ENCODE peak calls at places on chromosomes 2 and 18, in six cellular contexts. O, Z, U, P, T and V are unnamed samples.

GRCh38 chr2:31362581-31362980 is 52.0 kb downstream of the XDH start:
- DNase-seq in U (no peak), Z (no peak), P (no peak), T (no peak), O (no peak), V (no peak)

GRCh38 chr18:37419272-37419671 is 146.3 kb downstream of the CELF4 start:
- DNase-seq in O (no peak), Z (no peak), T (peak), U (no peak), P (no peak), V (no peak)

GRCh38 chr2:3612639-3613523 is 18.0 kb downstream of the COLEC11 start:
- DNase-seq in T (no peak), P (no peak), O (no peak), Z (peak), U (peak), V (no peak)

GRCh38 chr2:104863585-104864279 is 9.8 kb downstream of the POU3F3 start:
- DNase-seq in T (no peak), P (no peak), Z (no peak), U (no peak), O (no peak), V (no peak)

GRCh38 chr2:218276986-218277755 is 6.9 kb downstream of the PNKD start:
- DNase-seq in O (no peak), U (peak), P (no peak), T (no peak), Z (no peak), V (no peak)

GRCh38 chr2:172972005-172972619 is 103.5 kb upstream of the MAP3K20 start:
- DNase-seq in Z (peak), O (peak), P (peak), T (peak), U (no peak), V (no peak)

GRCh38 chr2:150472122-150472899 is 15.2 kb downstream of the RND3 start:
- DNase-seq in P (peak), Z (peak), O (no peak), U (no peak), T (peak), V (no peak)

GRCh38 chr2:216991563-216991962 is 131.7 kb upstream of the TNP1 start:
- DNase-seq in U (no peak), T (peak), O (no peak), P (no peak), Z (no peak), V (no peak)

GRCh38 chr2:62198237-62198633 is 2.3 kb downstream of the B3GNT2 start:
- DNase-seq in P (no peak), T (no peak), Z (no peak), O (no peak), U (no peak), V (no peak)

GRCh38 chr2:91442246-91442905 is 2750.9 kb downstream of the RPIA start:
- DNase-seq in T (no peak), P (no peak), O (no peak), Z (peak), U (peak), V (no peak)

GRCh38 chr2:56531668-56532420 is 348.1 kb downstream of the CCDC85A start:
- DNase-seq in O (no peak), Z (no peak), T (no peak), P (no peak), U (no peak), V (no peak)

GRCh38 chr2:231460073-231460861 is 4.0 kb downstream of the NCL start:
- DNase-seq in T (no peak), U (no peak), P (no peak), O (no peak), Z (no peak), V (no peak)

GRCh38 chr2:231456295-231457004 is 7.8 kb downstream of the NCL start:
- DNase-seq in P (no peak), U (no peak), O (no peak), T (no peak), Z (peak), V (no peak)

GRCh38 chr2:231455890-231456289 is 8.4 kb downstream of the NCL start:
- DNase-seq in Z (no peak), T (no peak), U (peak), P (no peak), O (no peak), V (no peak)

GRCh38 chr2:231457101-231457500 is 7.2 kb downstream of the NCL start:
- DNase-seq in Z (no peak), P (no peak), O (no peak), U (no peak), T (peak), V (no peak)

DNA sequence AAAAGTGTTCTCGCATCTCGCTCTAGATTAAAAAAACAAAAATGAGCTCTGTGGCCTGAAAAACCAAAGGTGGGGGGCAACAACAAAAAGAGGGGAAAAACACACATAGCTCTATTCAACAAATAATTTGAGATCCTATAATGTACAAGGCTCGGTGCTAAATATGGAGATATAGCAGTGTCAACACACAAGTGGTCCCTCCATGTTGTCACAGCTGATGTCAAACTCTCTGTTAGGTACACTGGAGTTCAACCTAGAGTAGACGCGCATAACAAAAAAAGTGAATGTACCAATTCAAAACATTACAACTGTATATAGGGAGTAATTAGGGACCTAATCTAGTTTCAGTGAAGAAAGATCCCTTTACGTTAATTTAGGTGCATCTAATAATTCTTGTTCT is 5.9 kb downstream of the NCL start:
- DNase-seq in P (no peak), U (no peak), Z (peak), T (no peak), O (no peak), V (no peak)
- H3K27ac ChIP-seq in P (no peak), U (no peak), Z (no peak), T (no peak), O (no peak), V (no peak)

DNA sequence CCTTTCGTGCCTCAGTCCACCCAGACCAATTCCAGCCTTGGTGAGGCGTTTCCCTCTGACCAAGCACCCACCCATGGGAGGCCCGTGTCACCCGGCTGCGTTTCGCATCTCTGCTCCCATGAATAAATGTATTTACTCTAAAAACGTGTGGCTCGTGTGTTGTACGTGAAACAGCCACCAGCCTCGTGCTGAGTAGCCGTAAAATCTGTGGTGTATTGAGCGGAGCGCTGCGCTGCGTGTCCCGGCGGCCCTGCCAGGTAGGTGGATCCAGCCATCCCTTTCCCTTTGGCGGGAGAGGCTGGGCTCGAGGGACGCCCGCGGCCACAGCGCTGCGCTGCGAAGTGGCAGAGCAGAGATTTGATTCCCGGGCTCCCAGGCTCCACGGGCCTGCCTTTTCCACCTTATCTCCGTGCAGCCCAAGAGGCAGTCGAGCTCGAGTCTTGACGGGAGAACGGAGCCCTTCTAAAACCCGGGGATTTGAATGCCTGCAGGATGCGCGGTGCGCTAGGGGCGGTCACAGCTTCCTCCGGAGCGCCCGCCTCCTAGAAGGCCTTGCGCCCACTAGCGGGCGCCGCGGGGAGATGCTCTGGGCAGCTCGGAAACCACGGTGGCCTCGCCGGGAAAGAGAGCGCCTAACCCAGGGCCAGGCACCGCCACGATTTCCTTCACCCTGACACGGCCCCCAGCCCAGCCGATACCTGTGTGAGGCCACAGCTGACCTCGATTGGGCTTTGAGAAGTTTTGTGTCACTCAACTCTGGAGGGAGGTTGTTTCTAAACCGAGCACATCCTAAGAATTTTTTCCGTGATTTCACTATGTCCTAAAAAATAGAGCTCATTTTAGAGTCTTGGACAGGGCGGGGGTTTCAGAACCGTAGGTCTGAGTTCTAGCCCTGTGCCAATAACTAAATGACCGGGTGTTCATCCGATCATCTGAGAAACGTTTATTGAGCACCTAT is 3.9 kb upstream of the PSMD1 start:
- DNase-seq in T (peak), U (peak), O (peak), P (peak), Z (peak), V (peak)
- H3K27ac ChIP-seq in T (no peak), U (no peak), O (no peak), P (no peak), Z (peak), V (peak)

GRCh38 chr2:26454561-26455001 is 23.3 kb downstream of the OTOF start:
- DNase-seq in U (peak), O (no peak), T (no peak), Z (no peak), P (no peak), V (no peak)
- H3K27ac ChIP-seq in U (no peak), O (no peak), T (no peak), Z (no peak), P (no peak), V (no peak)

GRCh38 chr2:109266998-109267854 is 138.2 kb downstream of the SH3RF3 start:
- DNase-seq in U (peak), P (no peak), O (no peak), Z (peak), T (peak), V (no peak)
- H3K27ac ChIP-seq in U (peak), P (no peak), O (no peak), Z (peak), T (no peak), V (no peak)

DNA sequence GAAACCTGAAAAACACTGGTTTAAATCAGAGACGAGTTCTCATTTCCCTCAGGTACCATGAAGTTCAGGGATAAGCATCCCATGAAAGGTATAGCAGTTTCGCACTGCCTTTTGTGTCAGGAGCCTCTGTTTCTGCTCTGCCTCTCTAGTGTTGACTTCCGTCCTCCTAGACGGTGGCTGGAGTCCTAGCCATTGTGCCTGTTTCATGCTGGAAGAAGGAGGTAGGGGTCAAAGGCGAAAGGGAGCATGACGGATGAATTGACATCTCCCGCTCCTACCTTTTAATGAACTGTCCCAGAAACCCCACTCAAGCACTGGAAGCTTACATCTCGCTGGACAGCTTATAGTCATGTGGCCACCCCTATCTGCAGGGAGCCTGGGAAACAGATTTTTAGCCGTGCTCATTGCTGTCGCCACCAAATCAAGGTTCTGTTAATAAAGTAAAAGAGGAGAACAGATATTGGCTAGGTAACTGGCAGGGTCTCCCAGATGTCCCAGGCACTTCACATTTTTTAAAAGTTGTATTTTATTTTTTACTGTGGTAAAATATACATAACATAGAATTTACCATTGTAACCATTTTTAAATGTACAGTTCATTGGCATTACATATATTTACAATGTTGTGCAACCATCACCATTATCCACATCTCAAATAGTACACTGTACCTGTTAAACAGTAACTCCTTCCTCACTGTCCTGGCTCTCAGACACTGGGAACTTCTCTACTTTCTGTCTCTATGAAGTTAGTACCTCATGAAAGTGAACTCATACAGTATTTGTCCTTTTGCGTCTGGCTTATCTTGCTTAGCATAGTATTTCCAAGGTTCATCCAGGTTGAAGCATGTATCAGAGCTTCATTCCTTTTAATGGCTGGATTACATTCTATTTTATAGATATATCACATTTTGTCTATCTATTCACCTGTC is 55.0 kb upstream of the CTLA4 start:
- DNase-seq in T (no peak), Z (no peak), P (no peak), O (no peak), U (no peak), V (no peak)
- H3K27ac ChIP-seq in T (no peak), Z (peak), P (peak), O (no peak), U (peak), V (no peak)